ENCODE peak calls at places on chromosomes 4 and X, in seven cellular contexts. L, G, B, V, X, W and P are unnamed samples.

GRCh38 chr4:185730849-185731608 is 81.0 kb downstream of the SORBS2 start:
- DNase-seq in L (no peak), G (peak), B (no peak), V (no peak), X (no peak), W (peak), P (peak)

GRCh38 chrX:65745992-65746391 is 78.5 kb downstream of the MSN start:
- DNase-seq in L (no peak), G (peak), B (no peak), V (peak), X (no peak), W (peak), P (no peak)

GRCh38 chr4:38583102-38583501 is 80.9 kb upstream of the KLF3 start:
- DNase-seq in L (no peak), G (no peak), B (no peak), V (no peak), X (no peak), W (no peak), P (no peak)

GRCh38 chr4:74768857-74769525 is 25.3 kb downstream of the BTC start:
- DNase-seq in L (no peak), G (peak), B (no peak), V (no peak), X (no peak), W (peak), P (peak)

GRCh38 chr4:161696957-161697356 is 466.8 kb downstream of the FSTL5 start:
- DNase-seq in L (no peak), G (peak), B (no peak), V (peak), X (no peak), W (no peak), P (no peak)

GRCh38 chr4:83308672-83309071 is 24.1 kb upstream of the COQ2 start:
- DNase-seq in L (no peak), G (no peak), B (no peak), V (peak), X (no peak), W (no peak), P (no peak)

GRCh38 chrX:130173190-130173895 is 1.6 kb downstream of the RAB33A start:
- DNase-seq in L (peak), G (peak), B (peak), V (no peak), X (no peak), W (peak), P (peak)

GRCh38 chr4:40617903-40618302 is 11.8 kb downstream of the RBM47 start:
- DNase-seq in L (no peak), G (peak), B (no peak), V (no peak), X (no peak), W (peak), P (no peak)

GRCh38 chr4:73615613-73616012 is 4.6 kb downstream of the RASSF6 start:
- DNase-seq in L (no peak), G (peak), B (no peak), V (peak), X (no peak), W (no peak), P (no peak)

GRCh38 chr4:30847958-30848357 is 127.8 kb downstream of the PCDH7 start:
- DNase-seq in L (no peak), G (no peak), B (no peak), V (no peak), X (no peak), W (no peak), P (no peak)

GRCh38 chr4:3466691-3467600 is 3.8 kb downstream of the DOK7 start:
- DNase-seq in L (no peak), G (no peak), B (no peak), V (no peak), X (no peak), W (no peak), P (no peak)

GRCh38 chr4:90112715-90113114 is 14.5 kb upstream of the CCSER1 start:
- DNase-seq in L (no peak), G (peak), B (no peak), V (no peak), X (no peak), W (no peak), P (no peak)

GRCh38 chr4:169604903-169605331 is 7.5 kb downstream of the NEK1 start:
- DNase-seq in L (no peak), G (no peak), B (no peak), V (no peak), X (no peak), W (no peak), P (no peak)

GRCh38 chr4:123750044-123750443 is 353.4 kb downstream of the SPRY1 start:
- DNase-seq in L (peak), G (no peak), B (no peak), V (peak), X (no peak), W (no peak), P (no peak)

GRCh38 chr4:182093431-182093831 is 149.8 kb upstream of the TENM3 start:
- DNase-seq in L (no peak), G (no peak), B (no peak), V (no peak), X (no peak), W (no peak), P (peak)

GRCh38 chrX:54043084-54043483 is 1.2 kb downstream of the PHF8 start:
- DNase-seq in L (no peak), G (no peak), B (no peak), V (no peak), X (no peak), W (no peak), P (peak)

GRCh38 chrX:13732246-13733067 is 2.0 kb downstream of the TRAPPC2 start:
- DNase-seq in L (no peak), G (no peak), B (no peak), V (no peak), X (no peak), W (no peak), P (no peak)

GRCh38 chr4:183329244-183329643 is 7.0 kb upstream of the CLDN24 start:
- DNase-seq in L (no peak), G (no peak), B (no peak), V (no peak), X (no peak), W (no peak), P (no peak)

GRCh38 chrX:9369802-9370291 is 95.0 kb upstream of the TBL1X start:
- DNase-seq in L (no peak), G (no peak), B (no peak), V (no peak), X (no peak), W (peak), P (no peak)

GRCh38 chr4:15836362-15836761 is 58.2 kb downstream of the CD38 start:
- DNase-seq in L (no peak), G (peak), B (no peak), V (no peak), X (no peak), W (no peak), P (no peak)

GRCh38 chr4:3250438-3250955 is 1.5 kb downstream of the MSANTD1 start:
- DNase-seq in L (no peak), G (no peak), B (no peak), V (peak), X (no peak), W (no peak), P (no peak)

GRCh38 chr4:187606581-187606980 is 389.0 kb upstream of the ZFP42 start:
- DNase-seq in L (peak), G (peak), B (no peak), V (peak), X (no peak), W (peak), P (peak)

GRCh38 chr4:82136161-82136801 is 237.5 kb downstream of the HNRNPD start:
- DNase-seq in L (no peak), G (no peak), B (no peak), V (no peak), X (no peak), W (no peak), P (no peak)

GRCh38 chr4:83054928-83055327 is 19.9 kb downstream of the COPS4 start:
- DNase-seq in L (no peak), G (peak), B (no peak), V (no peak), X (no peak), W (peak), P (peak)

GRCh38 chrX:10615931-10616780 is 4.2 kb downstream of the MID1 start:
- DNase-seq in L (peak), G (peak), B (peak), V (peak), X (no peak), W (peak), P (peak)

GRCh38 chr4:90438540-90438939 is 311.3 kb downstream of the CCSER1 start:
- DNase-seq in L (no peak), G (no peak), B (no peak), V (no peak), X (no peak), W (no peak), P (no peak)

GRCh38 chrX:139692908-139693307 is 15.1 kb downstream of the MCF2 start:
- DNase-seq in L (no peak), G (no peak), B (no peak), V (peak), X (no peak), W (no peak), P (peak)

GRCh38 chrX:15930585-15930984 is 76.0 kb upstream of the AP1S2 start:
- DNase-seq in L (no peak), G (peak), B (no peak), V (no peak), X (peak), W (peak), P (peak)

GRCh38 chrX:138378876-138379275 is 332.6 kb downstream of the FGF13 start:
- DNase-seq in L (no peak), G (no peak), B (no peak), V (no peak), X (no peak), W (no peak), P (no peak)

GRCh38 chr4:52015366-52015765 is 4.8 kb downstream of the LRRC66 start:
- DNase-seq in L (no peak), G (no peak), B (no peak), V (no peak), X (no peak), W (peak), P (no peak)

GRCh38 chr4:168923526-168924194 is 86.4 kb downstream of the CBR4 start:
- DNase-seq in L (peak), G (peak), B (peak), V (peak), X (peak), W (peak), P (peak)

GRCh38 chr4:186037692-186038658 is 31.0 kb upstream of the TLR3 start:
- DNase-seq in L (peak), G (peak), B (peak), V (peak), X (peak), W (peak), P (peak)

GRCh38 chrX:129741880-129742758 is 3.3 kb downstream of the XPNPEP2 start:
- DNase-seq in L (no peak), G (no peak), B (no peak), V (peak), X (no peak), W (peak), P (no peak)

GRCh38 chrX:68831405-68832100 is 2.7 kb downstream of the EFNB1 start:
- DNase-seq in L (no peak), G (no peak), B (no peak), V (peak), X (no peak), W (no peak), P (no peak)
- H3K4me3 ChIP-seq in L (peak), G (peak), B (peak), V (peak), X (peak), W (peak), P (no peak)

GRCh38 chr4:141702472-141703182 is 66.2 kb downstream of the IL15 start:
- DNase-seq in L (no peak), G (peak), B (no peak), V (peak), X (no peak), W (peak), P (peak)
- TF ChIP-seq CTCF in L (no peak), G (no peak), B (no peak), V (peak), X (no peak), W (no peak), P (peak)

DNA sequence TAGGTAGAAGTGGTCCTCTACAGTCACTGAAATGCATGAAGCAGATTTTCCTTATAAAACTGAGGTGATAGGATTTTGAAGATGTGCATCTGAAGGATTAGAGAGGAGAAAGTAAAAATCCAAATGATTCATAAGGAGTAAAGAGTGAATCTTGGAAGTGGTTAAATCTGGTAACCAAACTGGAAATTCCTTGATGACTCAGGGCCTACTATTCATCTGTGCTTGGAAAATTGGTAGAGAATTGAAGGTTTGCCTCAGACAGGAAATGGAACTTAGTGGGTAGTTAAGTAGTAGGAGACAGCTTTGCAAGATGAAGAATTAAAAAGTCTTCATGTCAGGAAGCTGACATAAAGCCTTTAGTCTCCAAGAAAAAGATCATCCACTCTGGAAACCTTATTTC is 368.9 kb upstream of the CTSO start:
- DNase-seq in L (no peak), G (peak), B (no peak), V (no peak), X (peak), W (peak), P (no peak)
- H3K4me3 ChIP-seq in L (no peak), G (no peak), B (no peak), V (no peak), X (no peak), W (no peak), P (no peak)

GRCh38 chr4:88629826-88630225 is 37.5 kb downstream of the HERC3 start:
- DNase-seq in L (no peak), G (no peak), B (no peak), V (no peak), X (no peak), W (no peak), P (no peak)
- TF ChIP-seq CTCF in L (no peak), G (no peak), B (no peak), V (no peak), X (no peak), W (no peak), P (no peak)

GRCh38 chr4:88029556-88029955 is 22.1 kb downstream of the PKD2 start:
- DNase-seq in L (no peak), G (peak), B (no peak), V (no peak), X (no peak), W (no peak), P (no peak)

GRCh38 chr4:88028961-88029360 is 21.5 kb downstream of the PKD2 start:
- DNase-seq in L (no peak), G (no peak), B (no peak), V (no peak), X (no peak), W (no peak), P (no peak)

GRCh38 chr4:88027611-88028608 is 20.5 kb downstream of the PKD2 start:
- DNase-seq in L (no peak), G (peak), B (no peak), V (no peak), X (peak), W (peak), P (no peak)

GRCh38 chr4:88033309-88033708 is 25.9 kb downstream of the PKD2 start:
- DNase-seq in L (peak), G (peak), B (no peak), V (peak), X (peak), W (peak), P (peak)

DNA sequence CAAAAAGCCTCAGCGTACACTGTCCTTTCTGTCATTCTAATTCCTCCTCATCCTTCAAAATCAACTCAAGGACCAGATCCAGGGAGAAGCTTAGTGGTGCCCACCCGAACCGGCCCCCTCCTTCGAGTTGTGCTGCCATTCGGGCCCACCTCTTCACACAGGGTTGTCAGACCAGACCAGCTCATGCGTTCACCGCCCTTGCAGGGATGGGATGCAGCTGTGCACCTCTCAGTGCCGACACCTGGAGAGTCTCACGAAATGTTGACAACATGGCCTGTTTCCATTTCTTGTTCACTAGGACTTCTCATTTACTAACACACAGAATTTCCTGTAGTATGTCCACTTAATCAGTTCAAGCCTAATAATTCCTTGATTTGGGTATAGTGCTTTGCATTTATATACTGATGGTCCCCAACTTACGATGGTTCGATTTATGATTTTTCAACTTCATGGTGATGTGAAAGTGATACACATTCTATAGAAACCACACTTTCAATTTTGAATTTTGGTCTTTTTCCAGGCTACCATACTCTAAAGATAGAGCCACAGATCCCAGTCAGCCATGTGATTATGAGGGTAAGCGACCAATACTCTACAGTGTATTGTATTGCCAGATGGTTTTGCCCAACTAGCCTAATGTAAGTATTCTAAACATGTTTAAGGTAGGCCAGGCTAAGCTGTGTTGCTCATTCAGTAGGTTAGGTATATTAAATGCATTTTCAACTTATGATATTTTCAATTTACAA is 23.3 kb downstream of the PKD2 start:
- DNase-seq in L (no peak), G (no peak), B (no peak), V (no peak), X (no peak), W (no peak), P (no peak)
- H3K4me3 ChIP-seq in L (no peak), G (no peak), B (no peak), V (no peak), X (no peak), W (no peak), P (no peak)

DNA sequence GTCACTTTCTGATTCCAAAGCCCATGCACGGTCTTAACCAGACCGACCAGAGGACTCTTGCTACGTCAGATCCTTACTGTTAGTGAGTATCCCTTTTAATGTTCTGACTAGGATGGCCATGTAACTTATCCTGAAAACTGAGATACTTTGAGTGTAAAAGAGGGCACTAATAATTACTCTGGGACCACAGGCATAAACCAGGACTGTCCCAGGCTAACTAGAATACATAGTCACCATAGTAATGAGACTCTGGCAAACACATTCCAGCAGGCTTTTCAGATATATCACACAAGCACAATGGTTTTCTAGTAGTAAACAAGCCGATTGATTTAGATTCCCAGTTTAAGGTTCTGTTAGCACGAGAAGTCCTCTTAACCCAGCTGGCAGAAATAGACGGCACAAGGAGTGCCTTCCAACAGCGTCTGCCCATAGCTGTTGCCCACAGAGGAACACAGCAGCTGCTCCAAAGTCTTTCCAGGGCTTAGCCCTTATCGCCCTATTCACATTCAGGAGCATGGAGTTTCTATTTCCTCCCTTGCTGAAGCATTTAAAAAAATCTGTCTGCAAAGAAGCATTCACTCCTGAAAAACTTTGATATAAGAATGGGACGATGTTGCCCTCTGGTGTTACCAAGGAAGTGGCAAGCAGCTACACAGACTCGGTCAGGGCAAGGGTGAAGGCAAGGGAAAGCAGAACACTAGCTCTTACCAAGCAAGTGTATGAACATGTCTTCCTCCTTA is 92.4 kb downstream of the CXCL13 start:
- DNase-seq in L (peak), G (peak), B (no peak), V (peak), X (peak), W (peak), P (peak)
- TF ChIP-seq CTCF in L (peak), G (peak), B (peak), V (peak), X (peak), W (peak), P (peak)

GRCh38 chr4:139823345-139823744 is 157.7 kb downstream of the MGST2 start:
- DNase-seq in L (no peak), G (no peak), B (no peak), V (no peak), X (no peak), W (no peak), P (no peak)

GRCh38 chr4:139824882-139825522 is 159.4 kb downstream of the MGST2 start:
- DNase-seq in L (no peak), G (no peak), B (no peak), V (no peak), X (no peak), W (no peak), P (no peak)

GRCh38 chr4:139822391-139822790 is 156.8 kb downstream of the MGST2 start:
- DNase-seq in L (no peak), G (no peak), B (no peak), V (no peak), X (no peak), W (no peak), P (no peak)

GRCh38 chr4:139823746-139824145 is 158.1 kb downstream of the MGST2 start:
- DNase-seq in L (no peak), G (no peak), B (no peak), V (no peak), X (no peak), W (no peak), P (no peak)

GRCh38 chr4:139825523-139826014 is 159.9 kb downstream of the MGST2 start:
- DNase-seq in L (no peak), G (no peak), B (peak), V (no peak), X (no peak), W (no peak), P (no peak)
- H3K4me3 ChIP-seq in L (no peak), G (no peak), B (no peak), V (peak), X (no peak), W (no peak), P (no peak)

GRCh38 chrX:30713061-30713525 is 59.9 kb downstream of the GK start:
- DNase-seq in L (peak), G (peak), B (no peak), V (peak), X (peak), W (peak), P (peak)
- TF ChIP-seq CTCF in L (peak), G (peak), B (peak), V (peak), X (peak), W (peak), P (peak)

GRCh38 chr4:142886566-142886965 is 40.5 kb upstream of the INPP4B start:
- DNase-seq in L (no peak), G (no peak), B (no peak), V (peak), X (no peak), W (no peak), P (no peak)

GRCh38 chr4:142883433-142883832 is 37.3 kb upstream of the INPP4B start:
- DNase-seq in L (no peak), G (peak), B (no peak), V (peak), X (no peak), W (peak), P (peak)

GRCh38 chr4:142881331-142881730 is 35.2 kb upstream of the INPP4B start:
- DNase-seq in L (no peak), G (peak), B (no peak), V (no peak), X (no peak), W (no peak), P (no peak)
- H3K4me3 ChIP-seq in L (no peak), G (no peak), B (no peak), V (no peak), X (no peak), W (no peak), P (no peak)